ENCODE peak calls at places on chromosomes 3 and 15, in nine cellular contexts. S is activated B cell treated with CpG ODN at 0.5 μM for 24 hours, W is posterior cingulate gyrus, K is Caki2, N is AG09309, R is lower leg skin, P is HEK293T, U is KBM-7, H is thoracic aorta. F is an unnamed sample.

GRCh38 chr3:50227390-50228183 is 8.4 kb upstream of the GNAI2 start:
- DNase-seq in P (peak), R (peak), W (peak), N (no peak), U (peak), K (peak), H (no peak), S (peak), F (peak)

GRCh38 chr15:57667171-57667924 is 39.2 kb upstream of the POLR2M start:
- DNase-seq in H (no peak), U (no peak), N (no peak), W (no peak), P (peak), R (no peak), K (peak), S (no peak), F (peak)

GRCh38 chr3:134060561-134061385 is 31.0 kb upstream of the SLCO2A1 start:
- DNase-seq in U (no peak), R (no peak), W (no peak), H (no peak), S (no peak), N (no peak), K (no peak), P (no peak), F (no peak)

GRCh38 chr15:70151008-70151407 is 53.3 kb upstream of the TLE3 start:
- DNase-seq in U (no peak), N (no peak), S (no peak), K (no peak), R (no peak), W (no peak), H (no peak), P (no peak), F (no peak)

GRCh38 chr3:18425641-18426403 is 683 bp upstream of the SATB1 start:
- DNase-seq in K (no peak), H (no peak), W (peak), U (peak), S (peak), P (peak), N (no peak), R (peak), F (no peak)

GRCh38 chr3:50599716-50600118 is 11.9 kb downstream of the CISH start:
- DNase-seq in U (no peak), P (no peak), S (no peak), K (no peak), H (no peak), W (no peak), R (no peak), N (no peak), F (no peak)

GRCh38 chr15:20344601-20345400 is 196.8 kb downstream of the GOLGA6L6 start:
- DNase-seq in N (no peak), R (no peak), K (no peak), H (no peak), W (peak), S (no peak), U (no peak), P (no peak), F (no peak)

GRCh38 chr3:189557824-189558223 is 73.4 kb upstream of the TP63 start:
- DNase-seq in W (no peak), K (no peak), U (no peak), R (no peak), P (no peak), H (no peak), N (no peak), S (no peak), F (no peak)

GRCh38 chr15:98525625-98526024 is 122.7 kb upstream of the IGF1R start:
- DNase-seq in W (no peak), H (no peak), R (no peak), K (no peak), U (no peak), N (no peak), P (no peak), S (no peak), F (no peak)

GRCh38 chr15:99275525-99276128 is 24.3 kb downstream of the LRRC28 start:
- DNase-seq in W (no peak), K (no peak), P (no peak), R (no peak), N (no peak), S (no peak), H (no peak), U (no peak), F (no peak)

GRCh38 chr3:6697285-6697684 is 163.6 kb upstream of the GRM7 start:
- DNase-seq in W (no peak), N (no peak), K (no peak), H (no peak), R (no peak), P (no peak), S (no peak), U (no peak), F (no peak)